ENCODE peak calls at places on chromosomes 5 and 9, in six cellular contexts. E is endothelial cell of umbilical vein, O is GM12891, P is spleen, Q is transverse colon, A is sigmoid colon. J is an unnamed sample.

GRCh38 chr5:119478781-119479180 is 26.5 kb downstream of the HSD17B4 start:
- DNase-seq in A (no peak), Q (no peak), E (no peak), O (no peak), P (no peak), J (no peak)

GRCh38 chr9:7570107-7570720 is 229.4 kb downstream of the DMAC1 start:
- DNase-seq in O (peak), P (no peak), A (no peak), Q (peak), E (peak), J (peak)

GRCh38 chr9:77897292-77897691 is 134.3 kb downstream of the GNAQ start:
- DNase-seq in A (peak), E (peak), P (no peak), O (no peak), Q (no peak), J (no peak)

GRCh38 chr5:9533096-9533495 is 12.8 kb downstream of the SEMA5A start:
- DNase-seq in Q (no peak), O (no peak), P (no peak), E (no peak), A (no peak), J (no peak)

GRCh38 chr5:12174734-12175133 is 270.5 kb upstream of the CTNND2 start:
- DNase-seq in E (no peak), P (no peak), A (no peak), O (no peak), Q (no peak), J (no peak)

GRCh38 chr5:72427488-72428437 is 79.4 kb downstream of the ZNF366 start:
- DNase-seq in P (no peak), Q (no peak), A (no peak), O (no peak), E (peak), J (no peak)

GRCh38 chr9:127353882-127354281 is 43.1 kb upstream of the SLC2A8 start:
- DNase-seq in O (no peak), E (no peak), P (no peak), Q (no peak), A (no peak), J (no peak)

GRCh38 chr9:89640391-89640790 is 35.6 kb downstream of the GADD45G start:
- DNase-seq in O (no peak), Q (no peak), E (no peak), P (peak), A (peak), J (no peak)

GRCh38 chr9:82320566-82320965 is 332.0 kb downstream of the SPATA31D1 start:
- DNase-seq in P (no peak), O (no peak), A (no peak), E (no peak), Q (no peak), J (no peak)

GRCh38 chr9:13651526-13651925 is 372.0 kb upstream of the MPDZ start:
- DNase-seq in O (no peak), A (no peak), E (no peak), P (no peak), Q (no peak), J (no peak)

GRCh38 chr9:121686930-121687541 is 35.6 kb downstream of the DAB2IP start:
- DNase-seq in P (peak), O (peak), A (peak), Q (peak), E (peak), J (peak)

GRCh38 chr5:173802670-173803165 is 85.4 kb upstream of the CPEB4 start:
- DNase-seq in A (peak), E (no peak), O (no peak), P (peak), Q (peak), J (peak)

GRCh38 chr5:135386096-135386495 is 12.9 kb downstream of the MACROH2A1 start:
- DNase-seq in Q (no peak), P (peak), A (no peak), O (no peak), E (peak), J (no peak)

GRCh38 chr9:125514468-125514867 is 192.5 kb downstream of the MAPKAP1 start:
- DNase-seq in E (no peak), P (no peak), O (no peak), Q (no peak), A (no peak), J (no peak)

GRCh38 chr9:68577778-68578591 is 37.3 kb upstream of the TMEM252 start:
- DNase-seq in E (no peak), O (no peak), Q (no peak), A (no peak), P (no peak), J (no peak)

GRCh38 chr5:142128675-142129208 is 20.2 kb downstream of the NDFIP1 start:
- DNase-seq in E (no peak), A (no peak), P (no peak), O (no peak), Q (no peak), J (no peak)
- TF ChIP-seq POLR2AphosphoS5 in E (no peak), A (no peak), P (no peak), O (no peak), Q (no peak), J (no peak)

GRCh38 chr5:125668904-125669303 is 754.3 kb upstream of the GRAMD2B start:
- DNase-seq in E (peak), Q (peak), A (no peak), P (no peak), O (no peak), J (no peak)
- TF ChIP-seq POLR2AphosphoS5 in E (no peak), Q (no peak), A (no peak), P (no peak), O (no peak), J (no peak)

GRCh38 chr9:92603990-92604389 is 65.9 kb downstream of the IPPK start:
- DNase-seq in P (no peak), Q (no peak), E (no peak), O (no peak), A (no peak), J (no peak)

GRCh38 chr9:92598382-92598781 is 62.6 kb upstream of the ECM2 start:
- DNase-seq in P (no peak), A (no peak), O (no peak), Q (no peak), E (no peak), J (no peak)

GRCh38 chr9:92600075-92600741 is 64.4 kb upstream of the ECM2 start:
- DNase-seq in P (no peak), A (no peak), E (no peak), O (no peak), Q (no peak), J (no peak)

GRCh38 chr9:92603100-92603499 is 66.8 kb downstream of the IPPK start:
- DNase-seq in A (no peak), Q (no peak), O (no peak), E (no peak), P (no peak), J (no peak)

GRCh38 chr9:92600742-92601261 is 65.0 kb upstream of the ECM2 start:
- DNase-seq in P (no peak), O (no peak), Q (no peak), A (no peak), E (peak), J (no peak)
- TF ChIP-seq POLR2AphosphoS5 in P (no peak), O (no peak), Q (no peak), A (no peak), E (no peak), J (no peak)

GRCh38 chr5:178147406-178147805 is 6.3 kb downstream of the NHP2 start:
- DNase-seq in Q (no peak), A (no peak), O (no peak), P (peak), E (no peak), J (no peak)
- TF ChIP-seq POLR2AphosphoS5 in Q (no peak), A (no peak), O (no peak), P (peak), E (no peak), J (no peak)

DNA sequence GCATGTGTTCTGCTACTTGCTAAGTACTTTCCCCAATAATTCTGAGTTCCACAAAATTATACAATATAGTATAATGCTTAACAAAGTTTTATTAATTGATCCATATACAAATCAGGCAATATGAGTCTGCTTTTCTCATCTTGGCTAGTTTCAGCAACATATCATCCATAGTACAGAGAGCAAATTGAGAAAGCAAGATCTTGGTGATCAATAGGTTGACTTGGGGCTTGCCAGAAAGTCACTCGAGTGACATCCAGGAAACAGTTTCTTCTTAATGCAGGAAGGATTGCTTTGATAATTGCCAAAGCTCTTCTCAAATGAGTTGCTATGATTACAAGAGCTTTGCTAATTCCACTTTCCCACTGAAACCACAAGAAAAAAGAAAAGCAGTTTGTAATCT is 533.6 kb upstream of the NMUR2 start:
- DNase-seq in Q (no peak), E (no peak), A (no peak), P (no peak), O (no peak), J (no peak)
- TF ChIP-seq POLR2AphosphoS5 in Q (no peak), E (no peak), A (no peak), P (no peak), O (no peak), J (no peak)

DNA sequence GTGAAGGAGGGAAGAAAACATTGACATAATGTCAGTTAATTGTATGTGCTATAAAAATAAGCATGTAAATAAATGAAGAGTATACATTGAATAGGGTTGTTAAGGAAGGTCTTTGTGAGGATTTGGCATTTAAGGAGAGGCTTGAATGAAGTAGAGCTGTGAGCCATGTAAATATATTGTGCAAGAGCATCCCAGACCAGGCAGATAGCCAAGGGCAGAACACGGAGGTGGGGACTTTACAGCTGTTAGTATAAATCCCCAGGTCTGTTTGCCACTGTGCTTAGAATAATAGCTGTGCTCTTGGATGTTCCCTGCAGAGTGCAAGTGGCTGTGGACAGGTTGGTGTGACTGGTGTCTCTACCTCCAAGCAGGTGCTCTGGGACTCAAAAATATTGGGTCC is 211.7 kb downstream of the LRRC70 start:
- DNase-seq in O (no peak), E (no peak), Q (no peak), P (no peak), A (no peak), J (no peak)
- TF ChIP-seq POLR2AphosphoS5 in O (no peak), E (no peak), Q (no peak), P (no peak), A (no peak), J (no peak)

GRCh38 chr9:32550609-32551490 is 1.3 kb upstream of the SMIM27 start:
- DNase-seq in O (peak), A (peak), E (peak), Q (peak), P (peak), J (peak)
- TF ChIP-seq POLR2AphosphoS5 in O (peak), A (peak), E (peak), Q (peak), P (peak), J (peak)

GRCh38 chr5:54621742-54622141 is 104.2 kb downstream of the SNX18 start:
- DNase-seq in A (no peak), E (no peak), O (no peak), Q (no peak), P (no peak), J (no peak)

GRCh38 chr5:54621048-54621447 is 103.5 kb downstream of the SNX18 start:
- DNase-seq in O (no peak), P (no peak), E (no peak), Q (no peak), A (no peak), J (no peak)

GRCh38 chr5:54626407-54626806 is 108.8 kb downstream of the SNX18 start:
- DNase-seq in E (no peak), P (no peak), A (no peak), Q (no peak), O (no peak), J (no peak)

GRCh38 chr5:54628049-54628448 is 110.5 kb downstream of the SNX18 start:
- DNase-seq in Q (no peak), A (no peak), O (no peak), E (no peak), P (no peak), J (no peak)

DNA sequence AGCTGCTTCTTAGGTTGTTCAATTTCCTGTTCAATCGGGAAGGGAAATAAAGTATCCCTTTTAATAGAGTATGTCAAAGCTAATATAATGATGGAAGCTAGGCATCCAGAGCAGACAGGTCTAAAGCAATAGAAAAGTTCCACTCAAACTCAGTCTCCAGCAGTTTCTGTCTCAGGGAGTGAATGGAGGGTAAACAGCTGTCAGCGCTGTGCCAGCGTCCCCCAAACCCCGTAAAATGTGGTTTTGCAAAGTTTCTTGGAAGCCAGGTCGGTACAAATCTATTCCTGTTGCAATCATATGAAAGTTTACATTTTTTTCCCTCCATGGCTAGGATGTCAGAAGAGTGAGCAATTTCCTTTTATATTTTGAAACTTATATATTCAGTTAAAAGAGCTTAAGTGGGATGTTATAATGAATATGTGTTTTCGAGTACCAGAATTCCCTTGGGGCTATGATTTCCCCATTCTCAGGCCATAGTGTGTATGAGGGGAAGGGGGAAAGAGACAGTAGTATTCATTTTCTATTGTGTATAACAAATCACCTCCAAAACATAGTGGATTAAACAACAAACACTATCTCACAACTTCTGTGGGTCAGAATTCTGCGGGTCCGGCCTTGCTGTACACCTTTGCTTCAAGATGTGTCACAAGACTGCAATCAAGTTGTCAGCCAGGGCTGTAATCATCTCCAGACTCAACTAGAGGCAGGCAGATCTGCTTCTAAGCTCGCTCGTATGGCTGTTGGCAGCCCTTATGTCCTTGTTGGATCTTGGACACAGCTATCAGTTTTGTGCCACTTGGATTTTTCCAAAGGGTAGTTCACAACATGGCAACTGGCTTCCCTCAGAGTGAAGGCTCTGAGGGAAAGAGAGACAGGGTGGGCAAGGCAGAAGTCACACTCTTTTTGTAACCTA is 107.4 kb downstream of the SNX18 start:
- DNase-seq in P (no peak), O (no peak), E (no peak), Q (no peak), A (no peak), J (no peak)
- TF ChIP-seq POLR2AphosphoS5 in P (no peak), O (no peak), E (no peak), Q (no peak), A (no peak), J (no peak)

GRCh38 chr9:136533775-136534157 is 12.1 kb downstream of the NOTCH1 start:
- DNase-seq in E (no peak), A (no peak), Q (peak), O (no peak), P (peak), J (no peak)
- TF ChIP-seq POLR2AphosphoS5 in E (no peak), A (no peak), Q (peak), O (no peak), P (peak), J (no peak)

J was measured in breast epithelium.